ENCODE peak calls at places on chromosomes 13 and 19, in six cellular contexts. W, B, V, A, G and Z are unnamed samples.

GRCh38 chr13:110853235-110853721 is 61.6 kb downstream of the ANKRD10 start:
- DNase-seq in G (no peak), A (no peak), W (no peak), V (no peak), B (peak; percentile 50), Z (no peak)

GRCh38 chr19:53019684-53020083 is 6.0 kb downstream of the ERVV-1 start:
- DNase-seq in G (peak; percentile 6), B (no peak), A (no peak), W (no peak), V (no peak), Z (no peak)

GRCh38 chr13:113744197-113745000 is 14.6 kb upstream of the TMEM255B start:
- DNase-seq in V (no peak), W (peak; percentile 45), G (no peak), A (no peak), B (no peak), Z (peak; percentile 68)

GRCh38 chr13:48978942-48979601 is 3.4 kb downstream of the FNDC3A start:
- DNase-seq in B (no peak), V (no peak), W (no peak), G (no peak), A (no peak), Z (no peak)

GRCh38 chr19:48121909-48122371 is 11.3 kb upstream of the PLA2G4C start:
- DNase-seq in W (no peak), V (no peak), G (no peak), A (no peak), B (no peak), Z (no peak)

GRCh38 chr13:99063952-99064351 is 86.1 kb upstream of the DOCK9 start:
- DNase-seq in G (no peak), A (peak; percentile 61), V (no peak), W (no peak), B (no peak), Z (no peak)

GRCh38 chr13:23725922-23726321 is 155.7 kb downstream of the TNFRSF19 start:
- DNase-seq in A (peak; percentile 29), W (no peak), V (no peak), G (no peak), B (no peak), Z (no peak)

GRCh38 chr13:99979453-99980200 is 2.0 kb upstream of the ZIC2 start:
- DNase-seq in W (no peak), A (no peak), V (no peak), G (no peak), B (no peak), Z (peak; percentile 69)

GRCh38 chr13:65472336-65472735 is 1757.8 kb downstream of the PCDH9 start:
- DNase-seq in W (no peak), A (no peak), G (no peak), B (no peak), V (no peak), Z (no peak)

GRCh38 chr19:45517238-45517637 is 10.0 kb downstream of the VASP start:
- DNase-seq in G (no peak), A (no peak), W (no peak), B (no peak), V (no peak), Z (no peak)

GRCh38 chr19:45514376-45515051 is 7.2 kb downstream of the VASP start:
- DNase-seq in A (no peak), V (no peak), B (peak; percentile 67), W (no peak), G (peak; percentile 81), Z (peak; percentile 85)

GRCh38 chr19:45517641-45518468 is 10.6 kb downstream of the VASP start:
- DNase-seq in V (no peak), G (no peak), W (no peak), A (no peak), B (no peak), Z (peak; percentile 74)

GRCh38 chr19:45515081-45515624 is 7.9 kb downstream of the VASP start:
- DNase-seq in W (peak; percentile 76), V (peak; percentile 58), A (no peak), B (peak; percentile 74), G (no peak), Z (no peak)

DNA sequence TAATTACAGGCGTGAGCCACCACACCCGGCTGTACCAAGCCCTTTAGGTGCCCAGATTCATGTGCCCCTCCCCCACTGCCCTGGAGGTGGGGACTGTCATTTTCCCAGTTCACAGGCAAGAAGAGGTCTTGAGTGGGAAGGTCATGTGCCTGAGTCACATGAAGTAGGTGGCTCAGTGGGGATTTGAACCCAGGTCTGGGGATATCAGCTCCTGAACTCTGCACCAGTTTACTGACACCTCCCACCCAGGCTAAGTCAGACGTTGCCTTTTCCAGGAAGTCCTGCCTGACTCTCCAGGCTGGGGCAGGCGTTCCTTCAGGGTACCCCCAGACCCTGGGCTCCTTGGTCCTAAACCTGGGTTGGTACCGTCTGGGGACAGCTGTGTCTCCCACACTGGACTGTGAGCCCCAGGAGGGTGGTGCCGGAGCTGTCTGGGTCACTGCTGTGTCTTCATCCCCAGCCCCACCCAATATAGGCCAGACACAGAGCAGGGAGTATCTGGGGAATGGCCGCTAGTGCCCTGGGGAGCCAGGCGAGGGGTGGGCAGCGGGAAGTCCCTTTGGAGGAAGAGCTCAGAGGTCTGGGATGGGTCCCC is 8.6 kb downstream of the VASP start:
- DNase-seq in G (no peak), V (no peak), W (no peak), B (peak; percentile 72), A (no peak), Z (peak; percentile 56)
- H3K27ac ChIP-seq in G (peak overlapping the region; percentile 64), V (peak overlapping the region; percentile 85), W (no peak overlapping the region), B (peak overlapping the region; percentile 61), A (no peak overlapping the region), Z (no peak overlapping the region)

DNA sequence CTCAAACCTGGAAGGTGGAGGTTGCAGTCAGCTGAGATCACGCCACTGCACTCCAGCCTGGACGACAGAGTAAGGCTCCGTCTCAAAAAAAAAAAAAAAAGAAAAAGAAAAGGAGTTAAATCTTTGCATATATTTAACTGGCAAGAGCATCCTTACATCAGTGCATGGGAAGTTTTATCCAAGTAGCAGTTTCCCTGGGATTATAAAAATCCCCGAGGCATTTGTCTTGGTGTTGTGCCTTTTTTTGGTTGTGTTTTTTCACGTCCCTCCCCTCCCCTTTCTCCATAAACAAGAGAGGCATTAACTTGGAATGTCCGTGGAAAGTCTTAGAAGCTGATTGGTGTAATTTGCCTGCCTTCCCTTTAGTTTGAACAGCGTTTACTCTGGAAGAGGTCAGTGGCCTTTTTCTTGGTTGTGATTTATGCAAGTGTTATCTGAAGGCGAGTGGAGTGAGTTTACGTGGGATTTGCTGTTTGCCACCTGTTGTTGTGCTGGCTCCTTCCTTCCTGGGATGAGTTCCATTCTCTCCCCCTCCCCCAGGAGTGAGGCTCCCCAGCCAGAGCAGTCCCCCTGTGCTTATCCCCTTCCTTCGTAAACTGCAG is 7.1 kb downstream of the ACTN4 start:
- DNase-seq in W (no peak), G (no peak), V (no peak), A (peak; percentile 67), B (no peak), Z (no peak)
- H3K4me1 ChIP-seq in W (peaks cover 19% of the 10 kb centered on the region), G (peaks cover 100% of the 10 kb centered on the region), V (peaks cover 100% of the 10 kb centered on the region), A (peaks cover 54% of the 10 kb centered on the region), B (peaks cover 42% of the 10 kb centered on the region), Z (peaks cover 64% of the 10 kb centered on the region)

GRCh38 chr13:75760182-75760981 is 124.3 kb downstream of the LMO7 start:
- DNase-seq in G (peak; percentile 79), V (no peak), B (no peak), A (peak; percentile 35), W (no peak), Z (peak; percentile 33)
- H3K27ac ChIP-seq in G (peak overlapping the region; percentile 74), V (peak overlapping the region; percentile 78), B (peak overlapping the region; percentile 83), A (peak overlapping the region; percentile 6), W (no peak overlapping the region), Z (peak overlapping the region; percentile 33)

GRCh38 chr19:18502236-18502632 is 19.6 kb downstream of the ELL start:
- DNase-seq in W (no peak), B (peak; percentile 57), A (no peak), G (peak; percentile 19), V (no peak), Z (peak; percentile 87)
- H3K4me1 ChIP-seq in W (peaks cover 10% of the 10 kb centered on the region), B (peaks cover 67% of the 10 kb centered on the region), A (peaks cover 21% of the 10 kb centered on the region), G (peaks cover 81% of the 10 kb centered on the region), V (peaks cover 99% of the 10 kb centered on the region), Z (peaks cover 83% of the 10 kb centered on the region)

GRCh38 chr19:55619264-55619663 is 5.1 kb downstream of the ZNF784 start:
- DNase-seq in W (no peak), A (peak; percentile 80), V (no peak), G (no peak), B (no peak), Z (no peak)

GRCh38 chr19:55620951-55621672 is 3.3 kb downstream of the ZNF784 start:
- DNase-seq in A (no peak), V (no peak), B (no peak), W (no peak), G (no peak), Z (no peak)

GRCh38 chr19:55621673-55622231 is 2.6 kb downstream of the ZNF784 start:
- DNase-seq in A (no peak), B (peak; percentile 74), W (peak; percentile 56), G (no peak), V (no peak), Z (peak; percentile 71)

GRCh38 chr19:55618426-55618825 is 5.9 kb downstream of the ZNF784 start:
- DNase-seq in W (no peak), B (peak; percentile 27), G (no peak), V (no peak), A (no peak), Z (no peak)

GRCh38 chr19:55620410-55620809 is 4.0 kb downstream of the ZNF784 start:
- DNase-seq in B (no peak), W (peak; percentile 45), A (no peak), V (no peak), G (no peak), Z (no peak)
- H3K27ac ChIP-seq in B (no peak overlapping the region), W (no peak overlapping the region), A (no peak overlapping the region), V (no peak overlapping the region), G (no peak overlapping the region), Z (no peak overlapping the region)

GRCh38 chr19:46616631-46617322 is 8.1 kb downstream of the PTGIR start:
- DNase-seq in V (peak; percentile 71), B (peak; percentile 83), W (peak; percentile 65), A (peak; percentile 50), G (peak; percentile 96), Z (peak; percentile 61)
- H3K4me1 ChIP-seq in V (peaks cover 57% of the 10 kb centered on the region), B (peaks cover 6% of the 10 kb centered on the region), W (no peaks in the 10 kb centered on the region), A (peaks cover 33% of the 10 kb centered on the region), G (peaks cover 49% of the 10 kb centered on the region), Z (peaks cover 7% of the 10 kb centered on the region)

GRCh38 chr19:3243851-3244700 is 19.6 kb downstream of the CELF5 start:
- DNase-seq in W (no peak), A (peak; percentile 56), B (peak; percentile 57), V (no peak), G (no peak), Z (no peak)
- H3K27ac ChIP-seq in W (no peak overlapping the region), A (no peak overlapping the region), B (no peak overlapping the region), V (no peak overlapping the region), G (no peak overlapping the region), Z (no peak overlapping the region)

GRCh38 chr19:54416695-54417491 is 1.6 kb downstream of the TTYH1 start:
- DNase-seq in V (no peak), A (no peak), W (no peak), G (no peak), B (no peak), Z (peak; percentile 55)
- H3K4me1 ChIP-seq in V (peaks cover 44% of the 10 kb centered on the region), A (no peaks in the 10 kb centered on the region), W (no peaks in the 10 kb centered on the region), G (peaks cover 20% of the 10 kb centered on the region), B (no peaks in the 10 kb centered on the region), Z (no peaks in the 10 kb centered on the region)

GRCh38 chr13:102877285-102877684 is 31.5 kb downstream of the ERCC5 start:
- DNase-seq in V (no peak), W (no peak), A (peak; percentile 22), B (no peak), G (no peak), Z (no peak)
- H3K27ac ChIP-seq in V (peak overlapping the region; percentile 4), W (no peak overlapping the region), A (no peak overlapping the region), B (no peak overlapping the region), G (no peak overlapping the region), Z (no peak overlapping the region)